ENCODE peak calls at places on chromosome 3, in seven cellular contexts. Y, L, V, E, H, F and B are unnamed samples. For H3K27me3, the result is how much of the 10 kb centered on the place peaks cover.

GRCh38 chr3:79255696-79256095 is 512.1 kb downstream of the ROBO1 start:
- DNase-seq in Y (peak), L (no peak), V (no peak), E (no peak), H (no peak), F (no peak), B (no peak)

GRCh38 chr3:11090551-11090950 is 63.7 kb upstream of the HRH1 start:
- DNase-seq in Y (no peak), L (no peak), V (no peak), E (no peak), H (no peak), F (no peak), B (no peak)

GRCh38 chr3:8882171-8882593 is 81.1 kb downstream of the RAD18 start:
- DNase-seq in Y (no peak), L (no peak), V (no peak), E (no peak), H (no peak), F (no peak), B (no peak)

GRCh38 chr3:177906573-177907229 is 629.5 kb upstream of the KCNMB2 start:
- DNase-seq in Y (peak), L (no peak), V (no peak), E (no peak), H (no peak), F (no peak), B (no peak)

GRCh38 chr3:166283856-166284255 is 446.6 kb upstream of the BCHE start:
- DNase-seq in Y (peak), L (peak), V (peak), E (no peak), H (no peak), F (no peak), B (no peak)

GRCh38 chr3:191220908-191221307 is 21.9 kb downstream of the OSTN start:
- DNase-seq in Y (no peak), L (no peak), V (no peak), E (no peak), H (no peak), F (no peak), B (no peak)

GRCh38 chr3:185732782-185733181 is 92.1 kb downstream of the IGF2BP2 start:
- DNase-seq in Y (peak), L (no peak), V (no peak), E (no peak), H (no peak), F (no peak), B (no peak)

GRCh38 chr3:42369304-42369703 is 41.1 kb downstream of the LYZL4 start:
- DNase-seq in Y (peak), L (no peak), V (no peak), E (no peak), H (no peak), F (no peak), B (peak)

GRCh38 chr3:169661567-169662214 is 1.8 kb downstream of the MECOM start:
- DNase-seq in Y (peak), L (peak), V (peak), E (no peak), H (peak), F (no peak), B (no peak)

GRCh38 chr3:159189994-159190669 is 388.3 kb downstream of the MFSD1 start:
- DNase-seq in Y (peak), L (no peak), V (no peak), E (no peak), H (no peak), F (no peak), B (no peak)

GRCh38 chr3:24037971-24038370 is 92.9 kb downstream of the NR1D2 start:
- DNase-seq in Y (no peak), L (no peak), V (no peak), E (no peak), H (no peak), F (no peak), B (no peak)

GRCh38 chr3:9750556-9751411 is 1.0 kb downstream of the OGG1 start:
- DNase-seq in Y (peak), L (no peak), V (no peak), E (no peak), H (no peak), F (no peak), B (no peak)

GRCh38 chr3:127694467-127695215 is 21.9 kb downstream of the ABTB1 start:
- DNase-seq in Y (peak), L (no peak), V (peak), E (no peak), H (peak), F (no peak), B (peak)

GRCh38 chr3:2713923-2714322 is 396.3 kb downstream of the IL5RA start:
- DNase-seq in Y (peak), L (no peak), V (no peak), E (no peak), H (no peak), F (no peak), B (no peak)

GRCh38 chr3:4928277-4928789 is 50.9 kb upstream of the BHLHE40 start:
- DNase-seq in Y (no peak), L (no peak), V (no peak), E (no peak), H (no peak), F (no peak), B (no peak)

GRCh38 chr3:185361920-185362319 is 1.0 kb upstream of the MAP3K13 start:
- DNase-seq in Y (peak), L (no peak), V (no peak), E (no peak), H (no peak), F (no peak), B (no peak)

GRCh38 chr3:70049761-70050160 is 50.2 kb downstream of the SAMMSON start:
- DNase-seq in Y (peak), L (no peak), V (no peak), E (no peak), H (no peak), F (no peak), B (no peak)

GRCh38 chr3:193883551-193883950 is 252.4 kb upstream of the HES1 start:
- DNase-seq in Y (no peak), L (no peak), V (no peak), E (no peak), H (no peak), F (no peak), B (no peak)

GRCh38 chr3:188782725-188783124 is 389.0 kb upstream of the TPRG1 start:
- DNase-seq in Y (no peak), L (no peak), V (no peak), E (no peak), H (no peak), F (no peak), B (no peak)

GRCh38 chr3:171363211-171363610 is 97.0 kb downstream of the TNIK start:
- DNase-seq in Y (no peak), L (no peak), V (no peak), E (no peak), H (no peak), F (no peak), B (no peak)

GRCh38 chr3:3799173-3800075 is at the start of gene LRRN1:
- DNase-seq in Y (peak), L (peak), V (peak), E (no peak), H (peak), F (no peak), B (peak)

GRCh38 chr3:113210608-113211369 is 568 bp upstream of the BOC start:
- DNase-seq in Y (peak), L (no peak), V (no peak), E (peak), H (no peak), F (no peak), B (no peak)

GRCh38 chr3:156456771-156457224 is 98.1 kb downstream of the SSR3 start:
- DNase-seq in Y (no peak), L (no peak), V (no peak), E (no peak), H (no peak), F (no peak), B (peak)

GRCh38 chr3:116734243-116734642 is 24.7 kb downstream of the TUSC7 start:
- DNase-seq in Y (no peak), L (no peak), V (no peak), E (no peak), H (no peak), F (no peak), B (no peak)

GRCh38 chr3:4633078-4634004 is 140.2 kb downstream of the ITPR1 start:
- DNase-seq in Y (peak), L (no peak), V (no peak), E (no peak), H (no peak), F (no peak), B (no peak)

GRCh38 chr3:166844329-166844728 is 535.8 kb downstream of the ZBBX start:
- DNase-seq in Y (no peak), L (no peak), V (no peak), E (no peak), H (no peak), F (no peak), B (no peak)

GRCh38 chr3:52404391-52404790 is 40.5 kb downstream of the SEMA3G start:
- DNase-seq in Y (no peak), L (no peak), V (no peak), E (no peak), H (no peak), F (no peak), B (no peak)

GRCh38 chr3:194928831-194929594 is 243.3 kb downstream of the FAM43A start:
- DNase-seq in Y (no peak), L (peak), V (no peak), E (no peak), H (no peak), F (peak), B (no peak)

GRCh38 chr3:186847437-186847836 is 4.9 kb downstream of the ADIPOQ start:
- DNase-seq in Y (no peak), L (no peak), V (no peak), E (no peak), H (no peak), F (no peak), B (no peak)

GRCh38 chr3:18379647-18380046 is 45.5 kb downstream of the SATB1 start:
- DNase-seq in Y (no peak), L (no peak), V (no peak), E (no peak), H (no peak), F (no peak), B (no peak)

GRCh38 chr3:40615916-40616315 is 91.2 kb downstream of the ZNF621 start:
- DNase-seq in Y (no peak), L (no peak), V (no peak), E (no peak), H (no peak), F (no peak), B (no peak)

GRCh38 chr3:15798533-15799245 is 910 bp upstream of the ANKRD28 start:
- DNase-seq in Y (no peak), L (no peak), V (no peak), E (no peak), H (no peak), F (no peak), B (no peak)

GRCh38 chr3:56915969-56916586 is 114.3 kb upstream of the ARHGEF3 start:
- DNase-seq in Y (no peak), L (peak), V (no peak), E (peak), H (peak), F (no peak), B (no peak)

GRCh38 chr3:131981381-131981780 is 53.4 kb downstream of the CPNE4 start:
- DNase-seq in Y (no peak), L (no peak), V (no peak), E (no peak), H (no peak), F (no peak), B (no peak)

GRCh38 chr3:184156522-184156955 is 1.4 kb downstream of the DVL3 start:
- DNase-seq in Y (peak), L (no peak), V (peak), E (peak), H (peak), F (no peak), B (no peak)

GRCh38 chr3:150215616-150216015 is 192.5 kb upstream of the TSC22D2 start:
- DNase-seq in Y (no peak), L (no peak), V (no peak), E (no peak), H (no peak), F (no peak), B (no peak)
- H3K27ac ChIP-seq in Y (no peak), L (peak), V (no peak), E (no peak), H (peak), F (peak), B (no peak)

GRCh38 chr3:134820994-134821393 is 25.9 kb downstream of the EPHB1 start:
- DNase-seq in Y (no peak), L (no peak), V (no peak), E (no peak), H (no peak), F (no peak), B (no peak)

GRCh38 chr3:134822065-134822464 is 27.0 kb downstream of the EPHB1 start:
- DNase-seq in Y (no peak), L (no peak), V (no peak), E (no peak), H (no peak), F (no peak), B (no peak)

GRCh38 chr3:134815519-134815918 is 20.5 kb downstream of the EPHB1 start:
- DNase-seq in Y (no peak), L (no peak), V (no peak), E (no peak), H (no peak), F (no peak), B (no peak)

GRCh38 chr3:134816623-134817022 is 21.6 kb downstream of the EPHB1 start:
- DNase-seq in Y (no peak), L (no peak), V (no peak), E (no peak), H (no peak), F (no peak), B (no peak)

DNA sequence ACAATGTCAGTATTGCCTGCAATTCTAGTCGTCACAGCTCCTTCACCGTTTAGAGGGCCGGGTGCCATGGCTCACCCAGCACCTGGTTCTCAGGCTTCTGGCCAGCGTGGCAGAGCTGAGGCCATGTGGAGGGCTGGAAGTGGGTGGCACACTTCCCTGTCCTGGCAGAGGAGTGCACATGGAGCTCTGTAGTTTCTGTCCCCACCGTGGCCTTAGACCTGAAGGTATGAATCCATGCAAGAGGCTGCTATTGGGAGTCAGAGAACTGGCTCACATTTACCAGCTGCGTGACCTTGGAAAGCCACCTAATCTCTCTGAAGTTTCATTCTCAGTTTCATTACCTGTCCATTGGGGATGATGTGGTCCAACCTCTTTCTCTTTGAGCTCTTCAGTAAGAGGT is 22.2 kb downstream of the EPHB1 start:
- DNase-seq in Y (no peak), L (no peak), V (no peak), E (no peak), H (no peak), F (no peak), B (no peak)
- H3K4me3 ChIP-seq in Y (no peak), L (no peak), V (no peak), E (no peak), H (peak), F (no peak), B (no peak)

DNA sequence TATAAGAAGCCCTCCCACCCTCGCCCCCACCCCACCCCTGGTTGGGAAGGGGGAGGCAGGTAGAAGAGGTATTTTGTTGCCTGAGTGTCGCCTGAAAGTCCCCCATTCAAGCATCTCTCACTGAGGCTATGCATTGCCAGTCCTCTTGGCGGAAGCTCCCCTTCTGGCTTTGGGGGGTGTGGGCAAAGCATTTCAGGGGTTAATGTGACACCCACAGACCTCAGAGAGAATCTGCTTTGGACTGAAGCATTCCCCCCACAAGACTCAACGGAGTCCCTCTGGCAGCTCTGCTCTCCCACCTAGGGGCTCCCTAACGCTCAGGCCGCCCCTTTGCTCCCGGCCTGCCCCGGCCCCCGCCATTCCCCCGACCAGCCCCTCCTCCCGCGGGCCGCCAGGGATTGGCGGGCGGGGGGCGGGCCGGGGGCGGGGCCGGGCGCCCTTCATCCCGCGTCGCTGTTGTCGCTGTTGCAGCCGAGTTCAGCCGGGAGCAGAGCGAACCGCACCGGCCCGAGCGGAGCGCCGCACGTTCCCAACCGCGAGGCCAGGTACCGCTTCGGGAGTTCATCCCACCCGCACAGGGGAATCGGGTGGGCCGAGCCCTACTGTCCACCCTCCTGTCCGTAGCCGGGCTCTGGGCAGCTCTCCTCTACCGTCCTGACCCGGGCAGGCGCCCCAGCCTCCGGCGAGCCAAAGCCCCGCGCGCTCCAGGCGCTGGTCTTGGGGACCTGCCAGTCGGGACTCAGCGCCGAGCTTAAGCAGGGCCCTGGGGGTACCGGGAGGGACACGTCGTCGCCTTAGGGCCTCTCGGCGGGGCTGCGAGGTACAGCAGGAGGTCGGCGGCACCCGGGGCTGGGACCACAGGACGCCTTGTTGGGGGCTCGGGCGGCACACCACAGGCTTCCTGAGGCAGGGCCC is at the start of gene SLC38A3:
- DNase-seq in Y (peak), L (no peak), V (no peak), E (no peak), H (no peak), F (no peak), B (no peak)
- H3K27me3 ChIP-seq in Y (under half), L (half or more), V (under half), E (under half), H (under half), F (under half), B (under half)

DNA sequence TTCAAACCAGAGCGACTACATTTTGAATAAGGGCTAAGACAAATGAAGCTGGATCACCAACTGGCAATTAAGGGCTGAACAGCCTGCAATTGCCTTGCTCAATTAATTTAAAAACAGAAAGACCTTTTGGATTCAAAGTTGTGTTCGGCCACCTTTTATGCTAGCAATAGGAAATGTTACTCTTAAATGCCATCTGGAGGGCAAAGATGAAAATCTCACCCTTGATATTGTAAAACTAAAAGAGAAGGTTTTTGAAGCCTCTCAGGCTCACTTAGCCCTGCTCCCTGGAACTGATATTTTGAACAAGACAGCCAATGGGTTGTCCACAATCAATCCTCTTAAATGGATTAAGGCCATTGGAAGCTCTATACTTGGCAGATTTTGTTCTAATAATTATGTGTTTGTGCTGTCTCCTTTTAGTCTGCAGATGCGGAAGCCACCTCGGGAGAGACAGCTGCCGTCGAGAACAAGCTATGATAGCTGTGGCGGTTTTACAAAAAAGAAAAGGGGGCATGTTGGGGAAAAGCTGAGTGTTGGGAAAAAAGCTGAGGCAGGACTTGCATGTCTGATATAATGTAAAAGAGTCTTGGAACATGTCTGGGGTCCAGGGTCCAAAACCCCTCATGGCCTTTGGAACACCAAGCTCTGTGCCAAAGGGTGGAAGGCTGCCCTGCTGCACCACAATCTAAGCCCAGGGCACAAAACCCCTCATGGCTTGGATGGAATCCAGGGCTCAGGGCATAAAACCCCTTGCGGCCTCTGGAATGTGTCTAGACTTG is 44.4 kb downstream of the ACAD9 start:
- DNase-seq in Y (no peak), L (no peak), V (no peak), E (no peak), H (no peak), F (no peak), B (no peak)
- H3K27ac ChIP-seq in Y (no peak), L (no peak), V (no peak), E (no peak), H (no peak), F (no peak), B (no peak)

GRCh38 chr3:78079514-78079913 is 1039.6 kb downstream of the ROBO2 start:
- DNase-seq in Y (no peak), L (no peak), V (no peak), E (no peak), H (no peak), F (no peak), B (no peak)
- H3K4me3 ChIP-seq in Y (no peak), L (no peak), V (no peak), E (no peak), H (no peak), F (no peak), B (no peak)

GRCh38 chr3:124463234-124463633 is 267.0 kb upstream of the UMPS start:
- DNase-seq in Y (no peak), L (no peak), V (no peak), E (no peak), H (no peak), F (no peak), B (no peak)

DNA sequence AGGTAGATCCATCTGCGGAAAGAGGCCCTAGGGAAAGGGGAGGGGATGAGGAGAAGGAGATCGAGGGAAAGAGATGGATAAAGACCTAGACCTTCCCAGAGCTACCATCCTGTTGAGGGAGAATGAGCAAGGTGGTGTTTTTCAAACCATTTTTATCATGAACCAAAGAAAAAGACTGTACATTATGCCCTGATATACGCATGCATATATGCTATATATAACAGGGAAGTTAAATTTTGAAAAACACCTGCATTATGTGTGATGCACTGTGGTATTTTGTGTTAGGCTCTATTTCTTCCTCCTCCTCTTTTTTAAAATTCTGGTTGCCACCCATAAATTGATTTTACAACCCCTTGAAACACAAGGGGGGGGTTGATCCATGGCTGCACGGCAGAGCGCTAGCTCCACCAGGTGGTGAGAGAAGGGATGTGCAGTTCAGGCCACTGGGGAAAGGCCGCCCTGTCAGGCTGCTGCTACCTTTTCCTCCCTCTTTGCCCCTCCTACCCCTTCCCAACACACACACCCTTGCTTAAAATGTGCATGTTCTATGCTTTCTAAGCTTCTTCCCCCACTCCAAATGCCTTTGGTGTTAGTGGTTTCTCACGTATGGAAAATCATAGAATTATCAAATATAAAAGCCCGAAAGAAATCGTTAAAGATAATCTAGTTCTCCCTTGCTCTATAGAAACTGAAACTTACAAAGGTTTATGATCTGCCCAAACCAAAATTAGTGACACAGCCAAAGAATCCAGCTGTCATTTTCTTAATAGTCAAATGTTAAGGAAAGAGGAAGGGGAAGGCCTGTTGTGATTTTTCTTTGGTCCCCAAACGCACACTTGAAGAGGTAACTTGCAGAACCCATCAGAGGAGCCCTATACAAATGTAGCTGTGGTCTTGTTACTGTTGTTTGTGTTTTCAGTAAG is 262.0 kb upstream of the UMPS start:
- DNase-seq in Y (peak), L (no peak), V (peak), E (peak), H (no peak), F (no peak), B (peak)
- H3K27me3 ChIP-seq in Y (under half), L (under half), V (under half), E (under half), H (under half), F (under half), B (under half)

GRCh38 chr3:141129049-141130038 is 78.2 kb downstream of the SPSB4 start:
- DNase-seq in Y (no peak), L (no peak), V (no peak), E (no peak), H (no peak), F (peak), B (no peak)
- H3K27ac ChIP-seq in Y (no peak), L (no peak), V (no peak), E (no peak), H (no peak), F (no peak), B (peak)